ENCODE peak calls at places on chromosomes 5 and 9, in six cellular contexts. T is choroid plexus epithelial cell, N is upper lobe of right lung, M is lower leg skin, E is IMR-90, X is right lobe of liver. I is an unnamed sample.

GRCh38 chr5:132392978-132393825 is 23.7 kb downstream of the SLC22A5 start:
- DNase-seq in X (no peak), T (no peak), N (no peak), E (no peak), M (no peak), I (no peak)

GRCh38 chr9:93114169-93114983 is 18.4 kb downstream of the CARD19 start:
- DNase-seq in X (peak), E (no peak), M (no peak), N (peak), T (no peak), I (no peak)

GRCh38 chr9:126304946-126305370 is 21.7 kb upstream of the MVB12B start:
- DNase-seq in M (no peak), E (no peak), N (no peak), T (no peak), X (no peak), I (no peak)

GRCh38 chr9:133832836-133833235 is 94.7 kb upstream of the SARDH start:
- DNase-seq in T (no peak), E (no peak), M (no peak), X (peak), N (no peak), I (no peak)

GRCh38 chr5:126519637-126520592 is 75.1 kb downstream of the ALDH7A1 start:
- DNase-seq in T (peak), E (peak), X (no peak), M (no peak), N (no peak), I (no peak)

GRCh38 chr9:36730414-36730813 is 157.7 kb downstream of the MELK start:
- DNase-seq in M (no peak), N (no peak), T (no peak), X (no peak), E (no peak), I (no peak)

GRCh38 chr9:37582548-37583157 is 6.5 kb upstream of the FBXO10 start:
- DNase-seq in M (no peak), N (no peak), T (peak), X (no peak), E (peak), I (peak)

GRCh38 chr9:69532359-69532758 is 139.8 kb downstream of the APBA1 start:
- DNase-seq in N (no peak), T (no peak), M (no peak), X (no peak), E (peak), I (no peak)

GRCh38 chr5:68554566-68555279 is 339.2 kb downstream of the PIK3R1 start:
- DNase-seq in N (no peak), X (peak), E (peak), T (peak), M (peak), I (peak)

GRCh38 chr5:91499943-91500531 is 116.9 kb upstream of the ARRDC3 start:
- DNase-seq in N (no peak), T (peak), M (no peak), E (peak), X (no peak), I (peak)

GRCh38 chr5:33690736-33691135 is 201.1 kb downstream of the ADAMTS12 start:
- DNase-seq in N (no peak), T (peak), M (peak), X (no peak), E (peak), I (peak)

GRCh38 chr9:2872307-2872940 is 28.5 kb upstream of the PUM3 start:
- DNase-seq in T (peak), X (no peak), N (no peak), M (no peak), E (peak), I (no peak)

GRCh38 chr9:129717991-129718390 is 34.9 kb downstream of the PTGES start:
- DNase-seq in T (no peak), X (no peak), E (no peak), M (no peak), N (no peak), I (no peak)

GRCh38 chr5:160479926-160480325 is 58.3 kb downstream of the PTTG1 start:
- DNase-seq in N (no peak), X (no peak), M (no peak), T (peak), E (peak), I (peak)

GRCh38 chr5:159602434-159602833 is 272.1 kb upstream of the IL12B start:
- DNase-seq in E (no peak), T (no peak), X (no peak), M (no peak), N (no peak), I (no peak)

GRCh38 chr5:53994148-53994547 is 316.2 kb downstream of the ARL15 start:
- DNase-seq in T (peak), X (no peak), M (no peak), N (no peak), E (peak), I (peak)

GRCh38 chr9:69370430-69370829 is 45.4 kb downstream of the ENTREP1 start:
- DNase-seq in X (no peak), N (no peak), M (no peak), T (no peak), E (no peak), I (no peak)

GRCh38 chr5:39437469-39437868 is 12.7 kb upstream of the DAB2 start:
- DNase-seq in N (no peak), M (no peak), X (no peak), E (no peak), T (peak), I (no peak)

GRCh38 chr5:139635606-139636206 is 12.4 kb upstream of the CXXC5 start:
- DNase-seq in X (peak), E (peak), N (peak), T (peak), M (peak), I (peak)

GRCh38 chr5:66989286-66989685 is 207.3 kb downstream of the CD180 start:
- DNase-seq in M (no peak), X (no peak), T (peak), E (peak), N (no peak), I (no peak)

GRCh38 chr5:72223371-72223770 is 96.7 kb downstream of the MRPS27 start:
- DNase-seq in M (no peak), X (no peak), E (no peak), T (no peak), N (no peak), I (no peak)

GRCh38 chr5:132378580-132378979 is 9.1 kb downstream of the SLC22A5 start:
- DNase-seq in T (peak), M (no peak), N (no peak), E (peak), X (no peak), I (no peak)

GRCh38 chr5:89536020-89536419 is 653.0 kb upstream of the MEF2C start:
- DNase-seq in T (no peak), N (no peak), X (no peak), M (no peak), E (no peak), I (no peak)

GRCh38 chr5:142937265-142937877 is 167.2 kb downstream of the ARHGAP26 start:
- DNase-seq in N (no peak), X (no peak), T (no peak), E (no peak), M (no peak), I (no peak)

GRCh38 chr5:174459071-174459702 is 265.2 kb upstream of the MSX2 start:
- DNase-seq in E (no peak), N (no peak), M (no peak), X (no peak), T (no peak), I (no peak)

GRCh38 chr9:94533155-94533554 is 21.7 kb upstream of the PCAT7 start:
- DNase-seq in N (no peak), E (no peak), M (no peak), T (no peak), X (no peak), I (no peak)

GRCh38 chr9:114112778-114113585 is 13.9 kb upstream of the KIF12 start:
- DNase-seq in T (peak), X (no peak), N (peak), M (peak), E (peak), I (no peak)

GRCh38 chr5:38582662-38583061 is 26.2 kb upstream of the LIFR start:
- DNase-seq in E (no peak), M (no peak), T (no peak), X (no peak), N (no peak), I (no peak)

GRCh38 chr5:32600057-32600622 is 14.8 kb downstream of the SUB1 start:
- DNase-seq in N (no peak), T (peak), E (peak), M (no peak), X (no peak), I (peak)

GRCh38 chr9:115808695-115809094 is 344.9 kb upstream of the PAPPA start:
- DNase-seq in E (peak), X (no peak), N (no peak), M (no peak), T (peak), I (no peak)

GRCh38 chr9:21840647-21841046 is 38.2 kb downstream of the MTAP start:
- DNase-seq in T (no peak), M (no peak), N (no peak), E (no peak), X (no peak), I (no peak)

GRCh38 chr5:39106332-39106731 is 32.1 kb upstream of the RICTOR start:
- DNase-seq in M (no peak), T (peak), E (peak), N (no peak), X (no peak), I (no peak)

GRCh38 chr5:140134277-140134935 is 8.7 kb downstream of the IGIP start:
- DNase-seq in X (no peak), T (no peak), M (no peak), E (no peak), N (no peak), I (no peak)

GRCh38 chr5:168695436-168695835 is 116.3 kb upstream of the PANK3 start:
- DNase-seq in M (no peak), E (no peak), X (no peak), N (no peak), T (no peak), I (no peak)

GRCh38 chr9:93302586-93303257 is 118.8 kb downstream of the WNK2 start:
- DNase-seq in N (peak), E (peak), M (no peak), X (peak), T (peak), I (no peak)

GRCh38 chr9:93819905-93820304 is 135.2 kb downstream of the BARX1 start:
- DNase-seq in E (no peak), M (no peak), X (no peak), T (no peak), N (no peak), I (no peak)

DNA sequence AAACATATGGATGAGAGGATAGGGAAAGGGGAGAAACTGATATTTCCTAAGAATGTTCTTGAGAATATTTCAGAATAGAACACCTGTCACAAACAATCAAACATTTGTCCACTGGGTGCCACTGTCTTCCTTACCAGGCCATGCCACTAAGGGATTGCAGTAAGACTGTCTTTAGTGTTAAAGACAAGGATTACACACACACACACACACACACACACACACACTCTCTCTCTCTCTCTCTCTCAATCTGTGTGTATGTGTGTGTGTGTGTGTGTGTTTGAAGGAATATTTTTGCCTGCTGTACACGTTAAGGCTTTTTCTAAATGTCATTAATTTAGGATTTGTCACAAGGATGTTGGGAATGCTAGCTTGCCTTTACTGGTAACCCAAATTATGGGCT is 54.4 kb downstream of the CCDC192 start:
- DNase-seq in T (peak), M (no peak), E (peak), N (no peak), X (no peak), I (peak)
- TF ChIP-seq CTCF in T (peak), M (no peak), E (peak), N (peak), X (peak), I (peak)

DNA sequence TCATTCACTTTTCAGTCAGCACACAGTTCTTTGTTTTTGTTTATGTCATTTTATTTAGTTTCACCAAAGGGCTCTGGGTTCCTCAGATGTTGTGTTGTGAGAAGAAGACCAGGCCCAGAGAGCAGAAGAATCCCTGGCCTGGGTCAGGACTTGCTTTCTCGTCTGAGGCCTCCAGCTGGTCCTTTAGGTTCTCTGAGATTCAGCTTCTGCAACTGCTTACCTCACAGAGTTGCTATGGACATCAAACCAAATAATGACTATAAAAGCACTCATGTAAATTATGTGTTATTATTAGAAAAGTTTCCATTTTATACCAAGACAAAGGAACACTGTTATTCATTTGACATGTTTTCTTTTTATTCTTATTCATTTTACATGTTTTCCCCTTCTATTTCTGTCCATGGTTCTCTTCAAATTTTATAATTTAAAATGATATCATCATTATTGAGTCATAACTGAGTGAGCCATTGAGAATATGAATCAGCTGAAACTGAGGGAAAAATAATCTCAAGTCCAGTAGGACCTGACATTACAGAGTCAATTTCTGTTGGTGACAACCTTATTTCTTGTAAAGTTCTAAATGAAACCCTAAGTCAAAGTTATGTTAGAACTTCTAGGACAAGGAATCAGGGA is 44.0 kb upstream of the GLRX start:
- DNase-seq in E (peak), N (no peak), M (no peak), T (peak), X (no peak), I (no peak)
- H3K4me3 ChIP-seq in E (no peak), N (no peak), M (no peak), T (no peak), X (no peak), I (no peak)

DNA sequence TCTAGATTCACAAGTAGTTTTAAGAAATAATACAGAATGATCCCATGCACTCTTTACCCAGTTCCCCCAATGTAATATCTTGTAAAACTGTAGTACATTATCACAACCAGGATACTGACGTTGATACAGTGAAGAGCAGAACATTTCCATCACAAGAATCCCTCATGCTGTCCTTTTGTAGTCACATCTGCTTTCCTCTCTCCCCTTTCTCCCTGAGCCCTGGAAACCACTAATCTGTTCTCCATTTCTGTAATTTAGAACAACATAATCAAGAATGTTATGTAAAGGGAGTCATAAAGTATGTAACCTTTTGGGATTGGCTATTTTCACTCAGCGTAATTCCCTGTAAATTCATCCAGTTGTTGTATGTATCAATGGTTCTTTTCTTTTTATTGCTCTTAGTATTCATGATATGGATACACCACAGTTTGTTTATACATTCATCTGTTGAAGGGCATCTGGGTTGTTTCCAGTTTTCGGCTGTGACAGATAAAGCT is 61.1 kb downstream of the ERCC6L2 start:
- DNase-seq in E (no peak), M (no peak), X (no peak), T (no peak), N (no peak), I (no peak)
- TF ChIP-seq CTCF in E (no peak), M (no peak), X (no peak), T (no peak), N (no peak), I (no peak)

GRCh38 chr9:72268961-72269360 is 96.0 kb downstream of the ZFAND5 start:
- DNase-seq in N (no peak), T (no peak), M (no peak), E (no peak), X (no peak), I (no peak)
- H3K4me3 ChIP-seq in N (no peak), T (no peak), M (no peak), E (no peak), X (no peak), I (no peak)